ENCODE peak calls at places on chromosomes 6 and 20, in ten cellular contexts. I is uterus, V is tibial artery, K is tibial nerve, A is fibroblast of the aortic adventitia, H is glutamatergic neuron, B is AG04450, F is Calu3, J is progenitor cell of endocrine pancreas, T is nephron progenitor cell. X is an unnamed sample.

GRCh38 chr6:408599-409102 is 17.1 kb downstream of the IRF4 start:
- DNase-seq in A (peak; percentile 74), K (no peak), V (peak; percentile 42), I (no peak), B (no peak), H (no peak), T (peak; percentile 56), J (no peak), F (no peak), X (no peak)

GRCh38 chr20:45969712-45970634 is 2.0 kb downstream of the ZNF335 start:
- DNase-seq in I (no peak), A (peak; percentile 77), F (peak; percentile 67), V (no peak), J (no peak), B (peak; percentile 32), T (no peak), K (no peak), H (no peak), X (peak; percentile 34)

GRCh38 chr6:118263929-118264486 is 284.1 kb upstream of the PLN start:
- DNase-seq in H (peak; percentile 36), J (peak; percentile 17), V (no peak), B (no peak), I (no peak), A (peak; percentile 30), F (no peak), K (no peak), T (peak; percentile 32), X (no peak)

GRCh38 chr6:41894366-41895299 is 542 bp downstream of the USP49 start:
- DNase-seq in F (peak; percentile 9), B (no peak), J (peak; percentile 10), I (no peak), H (peak; percentile 77), V (peak; percentile 23), A (no peak), T (peak; percentile 79), K (no peak), X (no peak)

GRCh38 chr6:31005249-31006020 is 4.8 kb upstream of the MUC22 start:
- DNase-seq in F (no peak), H (no peak), T (no peak), K (no peak), J (no peak), V (no peak), I (no peak), A (no peak), B (no peak), X (no peak)

GRCh38 chr20:50399917-50400704 is 110.1 kb upstream of the PTPN1 start:
- DNase-seq in K (no peak), B (no peak), A (no peak), H (no peak), J (no peak), I (no peak), F (peak; percentile 61), T (no peak), V (no peak), X (no peak)

GRCh38 chr6:34514593-34515472 is 41.3 kb downstream of the SPDEF start:
- DNase-seq in A (peak; percentile 28), J (no peak), H (peak; percentile 79), B (peak; percentile 13), K (no peak), F (no peak), T (peak; percentile 83), V (no peak), I (peak; percentile 31), X (peak; percentile 62)

GRCh38 chr6:141426400-141426980 is 706.2 kb upstream of the GJE1 start:
- DNase-seq in H (no peak), I (no peak), F (no peak), K (no peak), J (no peak), A (no peak), V (no peak), B (no peak), T (no peak), X (no peak)

GRCh38 chr20:46021361-46022359 is 7.4 kb upstream of the SLC12A5 start:
- DNase-seq in F (peak; percentile 64), J (peak; percentile 69), H (peak; percentile 95), B (no peak), A (no peak), I (no peak), V (no peak), K (no peak), T (peak; percentile 98), X (peak; percentile 27)

GRCh38 chr6:83417880-83418663 is 12.8 kb downstream of the ME1 start:
- DNase-seq in K (no peak), B (peak; percentile 39), H (no peak), A (peak; percentile 83), V (no peak), I (no peak), T (no peak), J (no peak), F (peak; percentile 16), X (no peak)

GRCh38 chr6:113979930-113980329 is 9.0 kb upstream of the HDAC2 start:
- DNase-seq in K (no peak), V (no peak), J (no peak), H (no peak), B (no peak), I (no peak), T (no peak), A (no peak), F (no peak), X (no peak)

GRCh38 chr20:38534756-38535155 is 46.2 kb upstream of the ADIG start:
- DNase-seq in A (no peak), H (no peak), F (no peak), K (no peak), I (no peak), V (no peak), J (no peak), T (no peak), B (no peak), X (no peak)

GRCh38 chr20:51428451-51429143 is 113.9 kb downstream of the NFATC2 start:
- DNase-seq in V (peak; percentile 43), K (no peak), I (peak; percentile 47), F (no peak), T (peak; percentile 54), J (peak; percentile 15), A (peak; percentile 78), H (no peak), B (no peak), X (peak; percentile 57)

DNA sequence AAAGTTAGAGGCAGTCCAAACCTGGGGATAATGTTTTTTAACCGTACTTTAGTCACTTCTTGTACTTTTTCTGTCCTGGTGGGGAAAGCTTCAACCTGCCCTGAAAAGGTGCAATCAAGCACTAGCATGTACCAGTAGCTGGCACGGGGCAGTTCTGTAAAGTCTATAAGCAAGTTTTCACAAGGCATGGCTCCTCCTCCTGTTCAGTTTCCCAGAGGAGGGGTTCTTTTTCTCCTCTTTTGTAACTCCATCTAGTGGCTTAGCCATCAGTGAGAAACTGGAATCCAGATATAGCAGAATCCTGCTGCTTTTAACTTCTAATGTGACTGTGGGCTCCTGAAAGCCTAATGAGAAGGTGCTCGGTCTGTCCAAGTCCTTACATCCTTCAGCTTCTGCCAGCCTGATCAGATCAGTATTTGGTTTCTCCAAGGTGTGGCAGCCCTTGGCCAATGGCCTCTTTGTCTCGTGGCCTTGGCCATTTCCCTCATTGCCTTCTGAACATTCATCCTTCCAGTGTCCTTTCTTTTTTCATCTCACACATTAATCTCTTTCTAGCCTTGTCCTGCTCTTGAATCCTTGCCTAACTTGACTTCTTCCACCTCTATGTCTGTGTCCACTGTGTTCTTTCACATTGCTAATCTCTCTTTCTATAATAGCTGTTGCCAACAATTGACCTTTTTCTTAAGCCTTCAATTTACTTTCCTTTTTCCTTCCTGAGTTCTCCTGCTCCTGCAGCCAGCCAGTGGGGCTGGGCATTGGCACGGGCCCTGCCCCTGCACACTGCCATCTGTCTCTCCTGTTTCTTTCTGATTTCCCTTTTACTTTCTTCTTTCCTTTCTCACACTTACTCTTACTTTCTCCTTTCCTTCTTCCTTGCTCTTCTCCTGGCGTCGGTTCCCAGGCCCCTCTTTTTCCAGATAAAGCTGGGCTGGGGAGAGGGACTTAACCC is 222.0 kb upstream of the SYNCRIP start:
- DNase-seq in J (no peak), B (no peak), I (no peak), K (no peak), T (no peak), F (peak; percentile 6), H (no peak), A (peak; percentile 52), V (no peak), X (peak; percentile 14)
- TF ChIP-seq CTCF in J (no peak), B (peak; percentile 43), I (no peak), K (no peak), T (no peak), F (no peak), H (no peak), A (peak; percentile 33), V (peak; percentile 25), X (no peak)

GRCh38 chr6:136547336-136547735 is 2.9 kb downstream of the MAP7 start:
- DNase-seq in H (no peak), F (no peak), T (no peak), A (peak; percentile 53), K (no peak), I (no peak), V (no peak), B (no peak), J (no peak), X (no peak)
- TF ChIP-seq CTCF in H (peak; percentile 58), F (peak; percentile 39), T (peak; percentile 63), A (peak; percentile 74), K (no peak), I (no peak), V (peak; percentile 32), B (peak; percentile 85), J (peak; percentile 69), X (no peak)

GRCh38 chr20:20130399-20130798 is 78.1 kb downstream of the CFAP61 start:
- DNase-seq in T (no peak), F (no peak), H (no peak), J (no peak), A (peak; percentile 4), V (no peak), K (no peak), I (no peak), B (no peak), X (no peak)
- TF ChIP-seq CTCF in T (no peak), F (no peak), H (no peak), J (peak; percentile 41), A (no peak), V (no peak), K (no peak), I (no peak), B (no peak), X (no peak)

GRCh38 chr6:159693128-159693893 is at the start of gene SOD2:
- DNase-seq in K (peak; percentile 63), F (peak; percentile 86), V (peak; percentile 89), T (peak; percentile 88), H (peak; percentile 91), I (peak; percentile 84), A (peak; percentile 80), B (peak; percentile 58), J (peak; percentile 82), X (peak; percentile 82)

GRCh38 chr6:159691963-159692287 is 1.1 kb downstream of the SOD2 start:
- DNase-seq in K (no peak), T (no peak), J (no peak), B (no peak), A (no peak), F (no peak), I (no peak), V (no peak), H (no peak), X (peak; percentile 33)

GRCh38 chr6:159688977-159689376 is 4.1 kb downstream of the SOD2 start:
- DNase-seq in V (no peak), B (no peak), A (no peak), F (no peak), H (no peak), T (no peak), K (no peak), J (no peak), I (no peak), X (no peak)

GRCh38 chr6:159692303-159693127 is 526 bp downstream of the SOD2 start:
- DNase-seq in A (peak; percentile 47), B (no peak), H (peak; percentile 59), J (peak; percentile 38), T (peak; percentile 56), V (peak; percentile 52), K (no peak), I (peak; percentile 44), F (peak; percentile 41), X (peak; percentile 68)

GRCh38 chr6:159691133-159691962 is 1.7 kb downstream of the SOD2 start:
- DNase-seq in B (peak; percentile 81), A (peak; percentile 96), T (no peak), I (no peak), H (no peak), V (no peak), J (no peak), K (no peak), F (peak; percentile 42), X (no peak)
- TF ChIP-seq CTCF in B (peak; percentile 83), A (peak; percentile 78), T (peak; percentile 52), I (peak; percentile 93), H (peak; percentile 67), V (peak; percentile 82), J (peak; percentile 60), K (peak; percentile 76), F (peak; percentile 44), X (peak; percentile 27)

X was measured in ovary.